ENCODE peak calls at places on chromosomes 11 and 22, in five cellular contexts. O, M, T, P and K are unnamed samples.

GRCh38 chr11:119626910-119627305 is 102.1 kb downstream of the NECTIN1 start:
- DNase-seq in T (no peak), O (no peak), P (peak; percentile 14), M (no peak), K (no peak)

GRCh38 chr22:20418211-20418788 is 19.3 kb downstream of the SCARF2 start:
- DNase-seq in M (no peak), P (peak; percentile 71), T (peak; percentile 92), O (peak; percentile 64), K (peak; percentile 71)

GRCh38 chr22:43889366-43890253 is 2.2 kb downstream of the PNPLA5 start:
- DNase-seq in P (no peak), O (no peak), T (peak; percentile 29), M (no peak), K (peak; percentile 47)

GRCh38 chr11:69800278-69800677 is 18.9 kb downstream of the FGF3 start:
- DNase-seq in O (no peak), T (no peak), P (no peak), M (no peak), K (no peak)

GRCh38 chr11:96072592-96072991 is 148.7 kb upstream of the MTMR2 start:
- DNase-seq in P (no peak), T (no peak), M (no peak), O (no peak), K (no peak)

GRCh38 chr11:77630311-77630710 is 7.3 kb downstream of the CLNS1A start:
- DNase-seq in M (no peak), O (no peak), P (no peak), T (no peak), K (no peak)

GRCh38 chr22:19807161-19807913 is 46.8 kb downstream of the TBX1 start:
- DNase-seq in M (no peak), T (no peak), O (no peak), P (no peak), K (no peak)

GRCh38 chr22:43004362-43005035 is 10.4 kb downstream of the PACSIN2 start:
- DNase-seq in O (no peak), P (no peak), T (peak; percentile 65), M (peak; percentile 67), K (no peak)

GRCh38 chr11:47121731-47122130 is 54.9 kb downstream of the ARFGAP2 start:
- DNase-seq in M (no peak), T (no peak), O (no peak), P (no peak), K (no peak)

GRCh38 chr11:74670171-74670570 is 61.1 kb downstream of the CHRDL2 start:
- DNase-seq in P (no peak), O (no peak), T (no peak), M (no peak), K (no peak)

GRCh38 chr11:33089776-33090175 is 50.4 kb downstream of the TCP11L1 start:
- DNase-seq in O (no peak), P (no peak), T (no peak), M (no peak), K (peak; percentile 48)

GRCh38 chr22:45731798-45732495 is 60.3 kb downstream of the ATXN10 start:
- DNase-seq in O (no peak), P (peak; percentile 26), M (no peak), T (peak; percentile 51), K (peak; percentile 48)

GRCh38 chr11:58061813-58062212 is 31.1 kb downstream of the OR6Q1 start:
- DNase-seq in O (no peak), P (no peak), T (peak; percentile 41), M (peak; percentile 46), K (peak; percentile 97)

GRCh38 chr11:45974806-45975205 is 52.4 kb downstream of the LARGE2 start:
- DNase-seq in P (no peak), M (no peak), T (peak; percentile 11), O (no peak), K (no peak)

GRCh38 chr11:65719887-65720236 is 736 bp downstream of the RNASEH2C start:
- DNase-seq in T (peak; percentile 54), P (peak; percentile 51), M (no peak), O (no peak), K (peak; percentile 52)

GRCh38 chr11:7639643-7640025 is 33.7 kb downstream of the CYB5R2 start:
- DNase-seq in T (no peak), M (no peak), O (no peak), P (no peak), K (no peak)

GRCh38 chr11:102560555-102561011 is 30.0 kb upstream of the MMP7 start:
- DNase-seq in M (peak; percentile 52), O (no peak), P (peak; percentile 59), T (peak; percentile 80), K (peak; percentile 14)

GRCh38 chr22:18095101-18095805 is 15.4 kb upstream of the TUBA8 start:
- DNase-seq in O (no peak), T (no peak), M (no peak), P (no peak), K (no peak)

GRCh38 chr22:20432244-20432686 is 5.4 kb downstream of the SCARF2 start:
- DNase-seq in M (no peak), O (no peak), T (no peak), P (no peak), K (no peak)

GRCh38 chr22:31126128-31126868 is 3.5 kb downstream of the INPP5J start:
- DNase-seq in P (no peak), T (no peak), O (no peak), M (no peak), K (no peak)

GRCh38 chr22:22711532-22711913 is 67.1 kb downstream of the GGTLC2 start:
- DNase-seq in T (no peak), O (no peak), P (no peak), M (no peak), K (no peak)

GRCh38 chr22:39960791-39961746 is 872 bp downstream of the TMA7B start:
- DNase-seq in M (peak; percentile 77), P (no peak), T (peak; percentile 89), O (peak; percentile 45), K (peak; percentile 77)

GRCh38 chr11:111642521-111642920 is 40.3 kb downstream of the SIK2 start:
- DNase-seq in P (no peak), T (no peak), M (no peak), O (no peak), K (no peak)

GRCh38 chr22:50691521-50691920 is 18.9 kb downstream of the SHANK3 start:
- DNase-seq in P (peak; percentile 57), T (peak; percentile 67), M (peak; percentile 8), O (no peak), K (peak; percentile 50)

GRCh38 chr11:40130427-40130826 is 1329.0 kb downstream of the LRRC4C start:
- DNase-seq in M (no peak), T (no peak), P (no peak), O (no peak), K (no peak)

GRCh38 chr11:125276635-125277008 is 112.1 kb downstream of the PKNOX2 start:
- DNase-seq in M (no peak), T (no peak), P (no peak), O (no peak), K (no peak)

GRCh38 chr22:34688825-34689224 is 377.1 kb upstream of the ISX start:
- DNase-seq in O (no peak), T (no peak), M (no peak), P (no peak), K (no peak)

DNA sequence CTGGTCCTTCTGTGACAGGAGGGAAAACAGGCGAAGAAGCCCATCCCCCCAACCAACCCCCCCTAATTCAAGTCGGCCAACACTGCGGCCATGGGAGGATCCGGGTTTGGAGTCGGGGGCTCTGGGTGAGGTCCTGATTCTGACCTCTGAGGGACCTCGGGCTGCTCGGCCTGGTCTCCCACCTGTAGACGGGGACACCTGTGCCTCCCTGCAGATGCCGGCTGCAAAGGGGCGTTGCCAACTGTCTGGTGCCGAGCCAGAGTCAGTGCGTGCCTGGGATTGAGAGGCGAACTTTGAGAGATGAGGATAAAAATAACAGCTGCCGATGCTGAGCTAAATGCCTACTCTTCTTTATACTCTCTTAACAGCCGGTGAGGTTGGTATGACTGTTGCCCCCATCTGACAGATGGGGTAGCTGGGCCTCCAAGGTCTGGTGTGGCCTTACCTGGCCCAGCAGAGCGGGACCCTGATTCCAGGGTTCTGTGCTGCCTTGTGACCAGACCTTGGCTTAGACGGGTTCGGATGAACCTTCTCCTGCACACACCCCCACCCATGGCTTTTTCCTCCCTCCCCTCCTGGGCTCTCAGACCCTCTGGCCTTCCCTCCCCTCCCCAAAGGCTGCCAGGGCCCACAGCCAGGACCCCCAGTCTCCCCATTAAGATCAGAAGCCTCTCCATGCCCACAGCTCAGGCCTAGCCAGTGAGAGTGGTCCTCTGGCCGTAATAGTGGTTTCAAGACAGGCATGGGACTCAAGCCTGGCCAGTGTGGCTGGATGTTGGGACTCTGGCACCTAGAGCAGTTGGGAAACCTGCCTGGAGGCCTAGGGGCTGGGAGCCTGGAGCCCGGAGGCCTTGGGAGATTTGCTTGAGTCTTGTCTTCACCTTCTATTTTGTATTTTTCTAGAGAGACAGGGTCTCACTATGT is 41.7 kb downstream of the KCNJ4 start:
- DNase-seq in M (no peak), O (no peak), T (no peak), P (no peak), K (no peak)
- H3K4me3 ChIP-seq in M (no peak overlapping the region), O (no peak overlapping the region), T (no peak overlapping the region), P (no peak overlapping the region), K (no peak overlapping the region)

GRCh38 chr22:28741200-28741757 is 341 bp downstream of the CHEK2 start:
- DNase-seq in P (no peak), T (no peak), O (no peak), M (no peak), K (no peak)
- H3K4me3 ChIP-seq in P (peak overlapping the region; percentile 78), T (peak overlapping the region; percentile 96), O (peak overlapping the region; percentile 92), M (peak overlapping the region; percentile 84), K (peak overlapping the region; percentile 83)

DNA sequence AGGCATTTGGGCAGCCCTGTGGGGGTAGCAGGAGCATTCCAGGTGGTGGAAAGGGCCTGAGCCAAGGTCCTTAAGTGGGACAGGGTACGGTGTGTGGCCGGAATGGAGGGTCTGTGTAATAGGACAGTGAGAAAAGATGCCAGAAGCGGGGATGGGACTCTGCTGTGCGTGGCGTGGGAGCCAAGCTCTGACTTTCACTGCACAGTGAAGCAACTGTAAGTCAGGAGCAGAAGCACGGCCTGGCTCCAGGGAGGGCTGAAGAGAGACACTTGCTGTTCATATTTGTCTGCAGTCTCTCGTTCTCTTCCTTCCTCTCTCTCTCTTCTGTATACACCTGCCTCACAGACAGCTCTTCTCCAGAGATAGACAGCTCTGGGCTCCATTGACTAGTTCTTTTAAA is 1.9 kb downstream of the IL17RA start:
- DNase-seq in T (no peak), O (no peak), M (no peak), P (peak; percentile 62), K (no peak)
- H3K4me3 ChIP-seq in T (no peak overlapping the region), O (peak overlapping the region; percentile 35), M (no peak overlapping the region), P (peak overlapping the region; percentile 92), K (no peak overlapping the region)

GRCh38 chr22:41562461-41562860 is 1.7 kb downstream of the CSDC2 start:
- DNase-seq in M (no peak), T (no peak), P (no peak), O (no peak), K (no peak)

GRCh38 chr22:41561788-41562187 is 978 bp downstream of the CSDC2 start:
- DNase-seq in P (no peak), O (no peak), M (no peak), T (no peak), K (no peak)

GRCh38 chr22:41560095-41560487 is 719 bp upstream of the CSDC2 start:
- DNase-seq in M (no peak), O (no peak), P (no peak), T (no peak), K (no peak)

GRCh38 chr22:41563051-41563711 is 2.4 kb downstream of the CSDC2 start:
- DNase-seq in T (peak; percentile 72), M (no peak), P (no peak), O (no peak), K (peak; percentile 55)

DNA sequence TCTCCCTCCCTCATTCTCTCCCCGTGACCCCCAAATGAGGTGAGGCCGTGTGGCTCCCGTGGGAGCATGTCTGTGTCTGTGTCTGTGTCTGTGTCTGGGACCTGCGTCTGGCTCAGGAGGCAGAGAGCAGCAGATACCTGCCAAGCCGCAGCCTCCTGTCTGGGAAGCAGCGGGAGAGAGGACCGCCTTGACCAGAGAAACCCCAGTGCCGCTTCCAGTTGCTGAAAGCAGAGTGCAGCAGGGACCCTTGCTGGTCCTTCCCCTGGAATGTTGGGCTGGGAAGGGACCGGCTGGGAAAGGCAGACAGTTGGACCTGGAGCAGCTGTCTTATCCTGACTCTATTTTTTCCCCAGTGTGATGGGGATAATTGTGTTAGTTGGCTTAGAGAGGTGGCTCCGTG is 525 bp downstream of the CSDC2 start:
- DNase-seq in O (no peak), P (no peak), T (no peak), M (no peak), K (no peak)
- H3K4me3 ChIP-seq in O (no peak overlapping the region), P (no peak overlapping the region), T (peak overlapping the region; percentile 41), M (no peak overlapping the region), K (no peak overlapping the region)